ENCODE peak calls at places on chromosome 16, in nine cellular contexts. J is GM23248, X is fibroblast of lung, D is neuronal stem cell, Q is PC-3, R is PC-9, L is trophoblast cell, P is GM12878, A is H9. H is an unnamed sample.

GRCh38 chr16:68760671-68761275 is 23.7 kb downstream of the CDH1 start:
- DNase-seq in J (peak; percentile 30), X (peak; percentile 73), D (no peak), Q (peak; percentile 71), R (peak; percentile 85), L (no peak), P (peak; percentile 95), A (no peak), H (peak; percentile 99)

GRCh38 chr16:27473101-27473900 is 71.3 kb downstream of the IL21R start:
- DNase-seq in J (no peak), X (no peak), D (no peak), Q (no peak), R (no peak), L (no peak), P (no peak), A (no peak), H (no peak)

GRCh38 chr16:1808691-1809090 is 15.2 kb upstream of the IGFALS start:
- DNase-seq in J (no peak), X (no peak), D (no peak), Q (no peak), R (no peak), L (no peak), P (no peak), A (no peak), H (no peak)

GRCh38 chr16:50468749-50469078 is 79.5 kb upstream of the NKD1 start:
- DNase-seq in J (no peak), X (no peak), D (no peak), Q (no peak), R (no peak), L (no peak), P (no peak), A (no peak), H (no peak)

GRCh38 chr16:80569440-80570105 is 28.8 kb downstream of the DYNLRB2 start:
- DNase-seq in J (peak; percentile 38), X (peak; percentile 93), D (no peak), Q (peak; percentile 82), R (no peak), L (no peak), P (no peak), A (no peak), H (peak; percentile 34)

GRCh38 chr16:51989637-51990230 is 557.2 kb downstream of the TOX3 start:
- DNase-seq in J (no peak), X (no peak), D (no peak), Q (no peak), R (no peak), L (no peak), P (no peak), A (no peak), H (peak; percentile 46)

GRCh38 chr16:78704421-78704820 is 605.0 kb downstream of the WWOX start:
- DNase-seq in J (no peak), X (peak; percentile 34), D (no peak), Q (no peak), R (no peak), L (no peak), P (no peak), A (no peak), H (no peak)

GRCh38 chr16:69187891-69188451 is 1.0 kb downstream of the SNTB2 start:
- DNase-seq in J (peak; percentile 64), X (peak; percentile 46), D (peak; percentile 31), Q (peak; percentile 36), R (peak; percentile 37), L (peak; percentile 35), P (no peak), A (no peak), H (peak; percentile 57)

GRCh38 chr16:67873435-67874146 is 739 bp downstream of the EDC4 start:
- DNase-seq in J (peak; percentile 60), X (peak; percentile 16), D (no peak), Q (no peak), R (no peak), L (no peak), P (no peak), A (no peak), H (peak; percentile 36)

GRCh38 chr16:48194828-48195566 is 39.2 kb upstream of the ABCC12 start:
- DNase-seq in J (no peak), X (peak; percentile 35), D (no peak), Q (peak; percentile 70), R (peak; percentile 36), L (no peak), P (no peak), A (no peak), H (peak; percentile 90)

DNA sequence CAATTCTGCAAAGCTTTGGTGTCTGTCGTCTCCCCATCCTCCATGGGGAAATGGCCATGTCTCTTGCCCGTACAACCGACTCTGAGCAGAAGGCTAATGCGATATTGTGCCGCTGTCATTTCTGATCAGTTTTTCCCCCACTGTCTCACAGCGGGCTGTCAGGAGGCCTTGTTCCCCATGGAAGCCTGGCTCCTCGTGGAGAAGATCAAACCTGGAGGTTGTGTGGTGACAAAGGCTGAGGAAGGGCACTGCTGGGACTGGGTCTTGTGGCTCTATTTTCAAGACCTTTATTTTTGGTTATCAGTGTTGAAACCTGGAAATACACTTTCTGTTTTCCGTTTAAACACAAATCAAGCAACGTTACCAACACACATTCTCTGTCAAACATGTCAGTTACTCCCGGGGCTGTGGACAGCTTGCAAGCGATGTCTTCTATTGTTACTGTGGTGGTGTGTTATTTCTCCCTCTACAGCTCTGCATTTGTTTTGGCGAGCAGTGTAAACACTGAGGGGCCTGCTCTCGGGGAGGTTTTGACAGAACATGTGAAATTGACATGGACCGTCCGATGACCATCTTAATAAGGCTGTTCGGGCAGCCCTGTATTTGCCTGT is 12.3 kb downstream of the RBFOX1 start:
- DNase-seq in J (no peak), X (no peak), D (no peak), Q (no peak), R (no peak), L (no peak), P (no peak), A (no peak), H (no peak)
- H2AFZ ChIP-seq in J (no peak overlapping the region), X (no peak overlapping the region), D (no peak overlapping the region), Q (no peak overlapping the region), R (no peak overlapping the region), L (no peak overlapping the region), P (no peak overlapping the region), A (no peak overlapping the region), H (no peak overlapping the region)

DNA sequence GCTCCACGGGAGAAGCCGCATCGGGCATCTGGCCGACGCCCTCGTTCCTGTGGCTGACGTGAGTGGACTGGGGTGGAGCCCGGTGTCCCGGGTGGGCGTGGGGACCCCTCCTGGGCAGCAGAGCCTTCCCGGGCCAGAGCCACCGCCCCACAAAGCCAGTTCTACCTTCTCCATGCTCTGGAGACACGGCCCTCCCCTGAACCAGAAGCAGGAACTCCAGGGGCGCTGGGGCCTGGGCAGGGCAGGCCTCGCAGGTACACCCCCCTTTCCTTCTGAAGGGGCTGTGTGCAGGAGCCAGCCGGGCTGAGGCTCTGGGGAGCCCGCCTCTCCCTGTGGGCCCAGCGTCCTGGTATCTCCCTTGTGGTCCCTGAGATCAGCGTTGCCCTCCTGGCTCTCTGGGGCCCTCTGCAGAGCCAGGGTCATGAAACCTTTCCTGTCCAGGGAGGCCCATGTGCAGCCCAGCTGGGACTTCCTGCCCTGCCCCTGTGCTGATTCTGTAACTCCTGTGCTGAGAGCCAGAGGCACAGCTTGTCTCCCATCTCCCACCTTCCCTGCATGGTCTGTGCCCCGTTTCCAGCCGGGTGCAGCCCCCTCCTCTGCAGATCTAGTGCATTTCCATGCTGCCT is 6.5 kb downstream of the PIGQ start:
- DNase-seq in J (no peak), X (no peak), D (no peak), Q (no peak), R (no peak), L (no peak), P (no peak), A (no peak), H (no peak)
- H3K4me2 ChIP-seq in J (no peak overlapping the region), X (no peak overlapping the region), D (no peak overlapping the region), Q (no peak overlapping the region), R (no peak overlapping the region), L (no peak overlapping the region), P (no peak overlapping the region), A (no peak overlapping the region), H (no peak overlapping the region)

GRCh38 chr16:11494433-11494832 is 92.3 kb downstream of the LITAF start:
- DNase-seq in J (no peak), X (no peak), D (no peak), Q (no peak), R (no peak), L (no peak), P (no peak), A (peak; percentile 58), H (no peak)

GRCh38 chr16:11492808-11493530 is 93.8 kb downstream of the LITAF start:
- DNase-seq in J (no peak), X (no peak), D (no peak), Q (no peak), R (no peak), L (no peak), P (no peak), A (no peak), H (no peak)

GRCh38 chr16:11494029-11494428 is 92.7 kb downstream of the LITAF start:
- DNase-seq in J (no peak), X (no peak), D (no peak), Q (no peak), R (no peak), L (no peak), P (no peak), A (no peak), H (no peak)

GRCh38 chr16:11495066-11495407 is 91.7 kb downstream of the LITAF start:
- DNase-seq in J (no peak), X (no peak), D (no peak), Q (no peak), R (no peak), L (no peak), P (no peak), A (no peak), H (no peak)

DNA sequence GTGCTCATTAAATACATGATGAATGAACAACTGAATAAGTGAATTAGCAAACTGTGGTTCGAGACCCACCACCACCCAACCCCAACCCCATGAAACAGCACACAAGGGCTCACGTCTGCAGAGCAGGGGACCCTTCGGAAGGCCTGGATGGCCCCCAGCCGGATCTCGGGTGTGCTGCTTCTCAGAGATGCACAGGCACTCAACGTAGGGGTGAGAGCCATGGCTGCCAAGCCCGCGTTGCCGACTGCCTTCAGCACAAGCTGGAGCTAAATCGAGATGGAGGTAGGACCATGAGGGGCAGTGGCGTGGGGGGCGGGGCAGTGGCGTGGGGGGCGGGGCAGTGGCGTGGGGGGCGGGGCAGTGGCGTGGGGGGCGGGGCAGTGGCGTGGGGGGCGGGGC is 93.2 kb downstream of the LITAF start:
- DNase-seq in J (no peak), X (no peak), D (no peak), Q (no peak), R (no peak), L (no peak), P (no peak), A (no peak), H (no peak)
- H2AFZ ChIP-seq in J (no peak overlapping the region), X (no peak overlapping the region), D (no peak overlapping the region), Q (no peak overlapping the region), R (no peak overlapping the region), L (no peak overlapping the region), P (no peak overlapping the region), A (no peak overlapping the region), H (no peak overlapping the region)

DNA sequence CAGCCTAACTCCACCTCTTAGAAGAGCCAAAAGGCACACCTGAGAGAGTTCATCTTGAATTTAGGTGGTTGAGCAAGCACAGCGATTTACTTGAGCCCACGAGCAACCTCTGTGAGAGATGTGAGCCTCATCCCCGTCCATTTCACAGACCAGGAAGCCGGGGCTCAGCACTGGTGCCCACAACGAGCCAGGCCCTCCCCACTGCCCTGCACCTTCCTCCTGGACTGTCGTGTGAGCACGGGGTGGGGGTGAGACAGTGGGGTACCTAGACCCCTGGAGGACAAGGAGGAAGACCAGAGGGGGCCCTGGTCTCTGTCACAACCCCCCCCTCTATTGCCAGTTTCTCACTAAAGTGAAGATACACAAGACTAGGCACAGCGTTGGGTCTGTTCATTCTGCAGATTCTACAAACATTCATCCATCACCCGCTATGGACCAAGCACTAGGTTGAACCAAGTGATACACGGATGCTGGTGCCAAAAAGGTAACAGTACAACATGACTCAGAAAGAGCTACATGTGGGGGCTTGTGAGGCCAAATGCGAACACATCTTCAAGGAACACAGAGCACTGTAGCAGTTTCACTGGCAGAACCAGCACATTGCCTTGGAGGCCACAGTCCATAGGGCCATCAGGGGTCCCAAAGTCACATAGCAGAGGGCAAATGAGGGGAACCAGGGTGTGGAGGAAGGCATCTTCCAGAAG is 231.9 kb downstream of the PARN start:
- DNase-seq in J (no peak), X (no peak), D (no peak), Q (no peak), R (no peak), L (no peak), P (no peak), A (no peak), H (peak; percentile 91)
- H3K4me2 ChIP-seq in J (no peak overlapping the region), X (no peak overlapping the region), D (no peak overlapping the region), Q (no peak overlapping the region), R (peak overlapping the region; percentile 82), L (no peak overlapping the region), P (no peak overlapping the region), A (no peak overlapping the region), H (peak overlapping the region; percentile 52)